ENCODE peak calls at places on chromosomes 11 and 22, in six cellular contexts. One of them, this sample, is unnamed.

GRCh38 chr11:101446238-101446637 is 137.6 kb downstream of the TRPC6 start:
- DNase-seq in tibial nerve: no peak
- DNase-seq in K562: no peak
- DNase-seq in transverse colon: no peak
- DNase-seq in CD4-positive, CD25-positive, alpha-beta regulatory T cell: no peak
- DNase-seq in right cardiac atrium: no peak
- DNase-seq in this sample: no peak

GRCh38 chr11:9982796-9983579 is 311.0 kb downstream of the SBF2 start:
- DNase-seq in tibial nerve: no peak
- DNase-seq in K562: peak
- DNase-seq in transverse colon: peak
- DNase-seq in CD4-positive, CD25-positive, alpha-beta regulatory T cell: no peak
- DNase-seq in right cardiac atrium: no peak
- DNase-seq in this sample: no peak

GRCh38 chr11:96098511-96099241 is 174.8 kb upstream of the MTMR2 start:
- DNase-seq in tibial nerve: no peak
- DNase-seq in K562: no peak
- DNase-seq in transverse colon: no peak
- DNase-seq in CD4-positive, CD25-positive, alpha-beta regulatory T cell: no peak
- DNase-seq in right cardiac atrium: peak
- DNase-seq in this sample: no peak

GRCh38 chr11:62881579-62882427 is 1.1 kb downstream of the SLC3A2 start:
- DNase-seq in tibial nerve: peak
- DNase-seq in K562: peak
- DNase-seq in transverse colon: peak
- DNase-seq in CD4-positive, CD25-positive, alpha-beta regulatory T cell: peak
- DNase-seq in right cardiac atrium: peak
- DNase-seq in this sample: peak

GRCh38 chr11:25535462-25535861 is 796.5 kb upstream of the ANO3 start:
- DNase-seq in tibial nerve: no peak
- DNase-seq in K562: no peak
- DNase-seq in transverse colon: no peak
- DNase-seq in CD4-positive, CD25-positive, alpha-beta regulatory T cell: no peak
- DNase-seq in right cardiac atrium: peak
- DNase-seq in this sample: no peak

GRCh38 chr11:62922653-62923371 is 1.6 kb upstream of the CHRM1 start:
- DNase-seq in tibial nerve: no peak
- DNase-seq in K562: peak
- DNase-seq in transverse colon: no peak
- DNase-seq in CD4-positive, CD25-positive, alpha-beta regulatory T cell: no peak
- DNase-seq in right cardiac atrium: no peak
- DNase-seq in this sample: no peak

GRCh38 chr11:36426226-36426848 is 83.7 kb downstream of the TRAF6 start:
- DNase-seq in tibial nerve: no peak
- DNase-seq in K562: no peak
- DNase-seq in transverse colon: no peak
- DNase-seq in CD4-positive, CD25-positive, alpha-beta regulatory T cell: no peak
- DNase-seq in right cardiac atrium: no peak
- DNase-seq in this sample: no peak

GRCh38 chr22:43974028-43974545 is 18.8 kb downstream of the SAMM50 start:
- DNase-seq in tibial nerve: no peak
- DNase-seq in K562: no peak
- DNase-seq in transverse colon: no peak
- DNase-seq in CD4-positive, CD25-positive, alpha-beta regulatory T cell: no peak
- DNase-seq in right cardiac atrium: no peak
- DNase-seq in this sample: no peak

GRCh38 chr11:47204633-47204989 is 10.2 kb upstream of the DDB2 start:
- DNase-seq in tibial nerve: no peak
- DNase-seq in K562: no peak
- DNase-seq in transverse colon: no peak
- DNase-seq in CD4-positive, CD25-positive, alpha-beta regulatory T cell: no peak
- DNase-seq in right cardiac atrium: no peak
- DNase-seq in this sample: no peak

GRCh38 chr11:19953342-19953741 is 206.9 kb downstream of the DBX1 start:
- DNase-seq in tibial nerve: no peak
- DNase-seq in K562: no peak
- DNase-seq in transverse colon: no peak
- DNase-seq in CD4-positive, CD25-positive, alpha-beta regulatory T cell: no peak
- DNase-seq in right cardiac atrium: no peak
- DNase-seq in this sample: no peak

GRCh38 chr11:288328-289144 is at the start of gene PGGHG:
- DNase-seq in tibial nerve: peak
- DNase-seq in K562: peak
- DNase-seq in transverse colon: peak
- DNase-seq in CD4-positive, CD25-positive, alpha-beta regulatory T cell: no peak
- DNase-seq in right cardiac atrium: peak
- DNase-seq in this sample: peak

GRCh38 chr22:26589367-26589844 is 526 bp downstream of the TPST2 start:
- DNase-seq in tibial nerve: no peak
- DNase-seq in K562: peak
- DNase-seq in transverse colon: peak
- DNase-seq in CD4-positive, CD25-positive, alpha-beta regulatory T cell: peak
- DNase-seq in right cardiac atrium: peak
- DNase-seq in this sample: peak

GRCh38 chr11:95585071-95585751 is 204.4 kb downstream of the FAM76B start:
- DNase-seq in tibial nerve: no peak
- DNase-seq in K562: no peak
- DNase-seq in transverse colon: no peak
- DNase-seq in CD4-positive, CD25-positive, alpha-beta regulatory T cell: no peak
- DNase-seq in right cardiac atrium: no peak
- DNase-seq in this sample: no peak

GRCh38 chr11:34564807-34565241 is 51.2 kb upstream of the ELF5 start:
- DNase-seq in tibial nerve: no peak
- DNase-seq in K562: no peak
- DNase-seq in transverse colon: no peak
- DNase-seq in CD4-positive, CD25-positive, alpha-beta regulatory T cell: no peak
- DNase-seq in right cardiac atrium: peak
- DNase-seq in this sample: no peak

GRCh38 chr11:43579919-43580276 is 100.6 kb upstream of the HSD17B12 start:
- DNase-seq in tibial nerve: no peak
- DNase-seq in K562: no peak
- DNase-seq in transverse colon: no peak
- DNase-seq in CD4-positive, CD25-positive, alpha-beta regulatory T cell: no peak
- DNase-seq in right cardiac atrium: no peak
- DNase-seq in this sample: no peak
- H3K4me3 ChIP-seq in tibial nerve: peak
- H3K4me3 ChIP-seq in K562: peak
- H3K4me3 ChIP-seq in transverse colon: no peak
- H3K4me3 ChIP-seq in CD4-positive, CD25-positive, alpha-beta regulatory T cell: no peak
- H3K4me3 ChIP-seq in right cardiac atrium: peak
- H3K4me3 ChIP-seq in this sample: peak

GRCh38 chr22:45211848-45212247 is 28.8 kb downstream of the KIAA0930 start:
- DNase-seq in tibial nerve: no peak
- DNase-seq in K562: no peak
- DNase-seq in transverse colon: no peak
- DNase-seq in CD4-positive, CD25-positive, alpha-beta regulatory T cell: no peak
- DNase-seq in right cardiac atrium: no peak
- DNase-seq in this sample: no peak
- H3K4me3 ChIP-seq in tibial nerve: peak
- H3K4me3 ChIP-seq in K562: no peak
- H3K4me3 ChIP-seq in transverse colon: no peak
- H3K4me3 ChIP-seq in CD4-positive, CD25-positive, alpha-beta regulatory T cell: no peak
- H3K4me3 ChIP-seq in right cardiac atrium: no peak
- H3K4me3 ChIP-seq in this sample: peak

GRCh38 chr11:57646221-57646620 is 3.5 kb downstream of the YPEL4 start:
- DNase-seq in tibial nerve: no peak
- DNase-seq in K562: no peak
- DNase-seq in transverse colon: no peak
- DNase-seq in CD4-positive, CD25-positive, alpha-beta regulatory T cell: no peak
- DNase-seq in right cardiac atrium: no peak
- DNase-seq in this sample: no peak
- H3K4me3 ChIP-seq in tibial nerve: no peak
- H3K4me3 ChIP-seq in K562: no peak
- H3K4me3 ChIP-seq in transverse colon: no peak
- H3K4me3 ChIP-seq in CD4-positive, CD25-positive, alpha-beta regulatory T cell: no peak
- H3K4me3 ChIP-seq in right cardiac atrium: no peak
- H3K4me3 ChIP-seq in this sample: no peak

GRCh38 chr11:2375964-2376551 is 1.1 kb upstream of the CD81 start:
- DNase-seq in tibial nerve: no peak
- DNase-seq in K562: no peak
- DNase-seq in transverse colon: no peak
- DNase-seq in CD4-positive, CD25-positive, alpha-beta regulatory T cell: no peak
- DNase-seq in right cardiac atrium: peak
- DNase-seq in this sample: no peak
- H3K4me3 ChIP-seq in tibial nerve: no peak
- H3K4me3 ChIP-seq in K562: no peak
- H3K4me3 ChIP-seq in transverse colon: no peak
- H3K4me3 ChIP-seq in CD4-positive, CD25-positive, alpha-beta regulatory T cell: no peak
- H3K4me3 ChIP-seq in right cardiac atrium: no peak
- H3K4me3 ChIP-seq in this sample: no peak

GRCh38 chr11:27467181-27467913 is 5.2 kb downstream of the LGR4 start:
- DNase-seq in tibial nerve: no peak
- DNase-seq in K562: no peak
- DNase-seq in transverse colon: no peak
- DNase-seq in CD4-positive, CD25-positive, alpha-beta regulatory T cell: no peak
- DNase-seq in right cardiac atrium: no peak
- DNase-seq in this sample: no peak
- H3K4me3 ChIP-seq in tibial nerve: no peak
- H3K4me3 ChIP-seq in K562: no peak
- H3K4me3 ChIP-seq in transverse colon: no peak
- H3K4me3 ChIP-seq in CD4-positive, CD25-positive, alpha-beta regulatory T cell: no peak
- H3K4me3 ChIP-seq in right cardiac atrium: no peak
- H3K4me3 ChIP-seq in this sample: no peak

GRCh38 chr11:78350646-78351165 is 66.9 kb downstream of the GAB2 start:
- DNase-seq in tibial nerve: no peak
- DNase-seq in K562: peak
- DNase-seq in transverse colon: no peak
- DNase-seq in CD4-positive, CD25-positive, alpha-beta regulatory T cell: no peak
- DNase-seq in right cardiac atrium: no peak
- DNase-seq in this sample: no peak
- H3K4me3 ChIP-seq in tibial nerve: peak
- H3K4me3 ChIP-seq in K562: peak
- H3K4me3 ChIP-seq in transverse colon: peak
- H3K4me3 ChIP-seq in CD4-positive, CD25-positive, alpha-beta regulatory T cell: no peak
- H3K4me3 ChIP-seq in right cardiac atrium: peak
- H3K4me3 ChIP-seq in this sample: no peak